ENCODE peak calls at places on chromosomes 5 and 9, in seven cellular contexts. S is heart left ventricle, C is fibroblast of mammary gland, P is left ventricle myocardium inferior, F is foreskin fibroblast, R is prostate gland, H is GM12865. A is an unnamed sample.

GRCh38 chr9:134707031-134707680 is 65.6 kb downstream of the COL5A1 start:
- DNase-seq in P (peak; percentile 88), H (no peak), R (peak; percentile 47), S (peak; percentile 87), C (peak; percentile 82), F (peak; percentile 76), A (peak; percentile 95)

GRCh38 chr5:177232761-177233160 is 70.8 kb downstream of the RAB24 start:
- DNase-seq in H (no peak), S (no peak), F (peak; percentile 46), C (peak; percentile 66), P (no peak), R (no peak), A (peak; percentile 9)

GRCh38 chr9:115393976-115394775 is 276.2 kb upstream of the TNC start:
- DNase-seq in S (no peak), F (no peak), C (peak; percentile 95), H (no peak), P (no peak), R (no peak), A (no peak)

GRCh38 chr9:102986425-102986824 is 8.7 kb upstream of the CYLC2 start:
- DNase-seq in R (no peak), F (no peak), H (no peak), P (no peak), C (no peak), S (no peak), A (no peak)

GRCh38 chr5:96256795-96257470 is 176.1 kb downstream of the PCSK1 start:
- DNase-seq in R (no peak), C (peak; percentile 97), S (no peak), P (no peak), F (peak; percentile 89), H (peak; percentile 70), A (peak; percentile 93)

GRCh38 chr9:134852906-134853654 is 27.5 kb upstream of the FCN2 start:
- DNase-seq in F (no peak), S (peak; percentile 10), R (no peak), P (no peak), C (no peak), H (no peak), A (no peak)

GRCh38 chr5:15020731-15021130 is 149.2 kb upstream of the ANKH start:
- DNase-seq in S (no peak), R (no peak), C (no peak), H (no peak), P (no peak), F (no peak), A (no peak)

GRCh38 chr5:163362806-163363788 is 74.3 kb upstream of the CCNG1 start:
- DNase-seq in R (no peak), H (no peak), S (no peak), F (no peak), C (no peak), P (no peak), A (peak; percentile 18)

GRCh38 chr9:99807276-99807852 is 14.3 kb upstream of the NR4A3 start:
- DNase-seq in H (peak; percentile 71), C (peak; percentile 71), S (peak; percentile 61), R (peak; percentile 65), P (peak; percentile 48), F (peak; percentile 26), A (peak; percentile 76)

GRCh38 chr9:78292716-78293497 is 4.0 kb upstream of the PSAT1 start:
- DNase-seq in C (no peak), P (no peak), R (no peak), H (no peak), S (no peak), F (no peak), A (no peak)

GRCh38 chr9:74281674-74282073 is 215.5 kb upstream of the RORB start:
- DNase-seq in H (peak; percentile 35), F (no peak), S (no peak), P (no peak), R (no peak), C (no peak), A (no peak)

GRCh38 chr9:74284596-74284995 is 212.5 kb upstream of the RORB start:
- DNase-seq in C (no peak), R (no peak), P (no peak), S (no peak), H (no peak), F (no peak), A (no peak)

GRCh38 chr9:74277532-74277931 is 219.6 kb upstream of the RORB start:
- DNase-seq in S (no peak), R (no peak), H (peak; percentile 75), C (no peak), F (no peak), P (no peak), A (no peak)

GRCh38 chr9:74285075-74285474 is 212.1 kb upstream of the RORB start:
- DNase-seq in H (no peak), C (peak; percentile 2), P (no peak), F (no peak), R (no peak), S (no peak), A (peak; percentile 1)

DNA sequence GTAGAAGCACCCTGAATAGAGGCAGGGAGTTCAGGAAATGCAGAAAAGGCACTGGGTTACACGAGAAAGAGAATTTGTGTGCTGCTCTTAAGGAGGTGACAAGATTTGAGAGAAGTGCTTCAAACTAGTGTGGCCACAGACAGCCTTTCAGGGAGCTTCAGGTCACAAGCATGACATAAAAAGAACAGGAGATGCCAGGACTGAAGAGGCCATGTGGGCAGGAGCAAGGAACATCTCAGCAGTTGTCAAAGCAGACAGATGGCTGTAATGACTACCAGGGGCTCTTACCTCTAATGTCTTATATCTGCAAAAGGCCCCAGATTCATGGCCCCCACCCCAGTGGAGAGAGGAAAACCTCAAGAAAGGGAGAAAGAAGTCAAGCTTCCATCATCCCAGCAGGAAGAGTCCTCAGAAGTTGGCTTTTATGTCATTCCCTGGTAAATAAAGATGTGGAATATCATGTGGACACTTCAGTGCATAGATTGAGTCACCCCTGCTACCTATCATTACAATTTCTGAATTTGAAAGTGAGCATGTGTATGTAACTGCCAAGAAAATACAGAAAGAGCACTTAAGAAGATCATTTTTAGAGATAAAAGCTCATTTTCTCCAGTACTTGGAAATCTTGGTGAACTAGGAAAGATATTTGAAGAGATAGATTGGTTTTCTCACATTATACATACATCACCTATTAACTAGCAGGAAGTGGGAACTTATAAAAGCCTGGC is 214.4 kb upstream of the RORB start:
- DNase-seq in F (no peak), H (no peak), P (no peak), R (no peak), S (no peak), C (no peak), A (no peak)
- H3K4me3 ChIP-seq in F (no peak overlapping the region), H (no peak overlapping the region), P (no peak overlapping the region), R (no peak overlapping the region), S (no peak overlapping the region), C (no peak overlapping the region), A (no peak overlapping the region)

DNA sequence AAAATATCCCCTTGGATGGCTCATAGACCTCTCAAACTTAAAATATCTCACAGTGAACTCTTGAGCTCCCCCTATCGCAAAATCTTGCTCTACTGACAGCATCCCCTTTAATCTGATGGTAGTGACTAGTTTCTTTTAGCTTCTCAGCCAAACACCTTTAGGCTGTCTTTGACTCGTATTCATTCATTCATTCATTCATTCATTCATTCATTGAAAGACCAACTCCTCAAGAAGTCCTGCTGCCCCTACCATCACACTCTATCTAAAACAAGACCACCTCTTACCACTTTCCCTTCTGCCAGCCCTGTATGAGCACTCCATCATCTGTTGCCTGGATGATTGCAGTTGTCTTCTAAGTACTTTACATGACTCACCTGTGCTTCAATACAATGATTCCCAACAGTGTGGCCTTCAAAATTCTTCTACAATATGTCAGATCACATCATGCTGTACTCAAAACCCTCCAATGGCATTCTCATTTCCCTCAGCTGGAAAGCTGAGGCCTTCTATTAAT is 46.8 kb downstream of the ITGA2 start:
- DNase-seq in H (peak; percentile 6), S (no peak), R (no peak), F (no peak), C (peak; percentile 59), P (no peak), A (no peak)
- TF ChIP-seq CTCF in H (peak; percentile 30), S (no peak), R (no peak), F (peak; percentile 35), C (peak; percentile 58), P (no peak), A (peak; percentile 42)

DNA sequence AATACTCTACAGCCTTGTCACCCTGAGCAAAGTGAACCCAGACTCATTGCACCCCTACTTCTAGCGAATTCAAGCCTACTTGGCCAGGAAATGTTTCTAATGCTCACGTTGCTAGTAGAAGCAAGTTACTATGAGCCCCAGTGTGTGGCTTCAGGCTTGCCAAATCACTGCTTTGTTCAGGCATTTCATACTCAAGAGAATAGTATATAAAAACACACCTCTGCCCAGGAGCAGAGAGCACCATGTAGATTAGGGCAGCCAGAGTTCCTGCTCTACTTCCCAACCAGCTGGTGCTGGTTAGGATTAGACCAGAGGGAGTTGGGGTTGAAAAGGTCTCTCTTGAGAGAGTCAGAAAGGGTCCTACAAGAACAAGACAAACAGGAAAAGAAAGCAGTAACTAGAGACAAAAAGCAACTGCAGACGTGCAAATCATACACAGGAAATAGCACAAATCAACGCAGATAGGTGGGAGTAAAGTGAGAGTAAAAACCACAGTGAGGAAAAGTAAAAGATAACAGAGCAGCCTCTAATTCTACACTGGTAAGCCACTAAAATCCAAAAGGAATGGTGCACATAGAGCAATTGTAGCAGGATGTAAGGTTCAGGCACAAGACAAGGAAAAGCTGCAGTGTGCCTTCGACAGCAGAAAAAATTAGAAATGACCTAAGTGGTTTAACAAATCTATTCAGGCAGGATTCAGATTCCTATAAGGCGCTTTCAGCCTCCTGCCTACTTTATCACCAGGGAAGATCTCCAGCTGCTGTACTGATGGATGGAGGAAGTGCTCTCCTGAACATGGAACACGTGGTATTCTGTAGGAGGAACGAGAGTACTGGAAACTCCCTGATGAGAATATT is 49.6 kb upstream of the KIF2A start:
- DNase-seq in P (no peak), F (no peak), C (no peak), R (no peak), S (no peak), H (peak; percentile 28), A (peak; percentile 24)
- H3K4me3 ChIP-seq in P (no peak overlapping the region), F (no peak overlapping the region), C (no peak overlapping the region), R (no peak overlapping the region), S (no peak overlapping the region), H (peak overlapping the region; percentile 37), A (no peak overlapping the region)

GRCh38 chr5:54445691-54446090 is 9.8 kb upstream of the HSPB3 start:
- DNase-seq in P (no peak), C (no peak), H (no peak), F (no peak), R (no peak), S (no peak), A (no peak)

GRCh38 chr5:54442271-54442670 is 13.2 kb upstream of the HSPB3 start:
- DNase-seq in H (no peak), F (no peak), C (no peak), S (no peak), R (no peak), P (no peak), A (no peak)

GRCh38 chr5:54440456-54440893 is 15.0 kb upstream of the HSPB3 start:
- DNase-seq in H (peak; percentile 56), R (peak; percentile 54), P (no peak), F (no peak), C (no peak), S (no peak), A (no peak)

GRCh38 chr5:54446169-54446786 is 9.2 kb upstream of the HSPB3 start:
- DNase-seq in P (peak; percentile 36), H (no peak), F (no peak), C (no peak), R (no peak), S (peak; percentile 60), A (peak; percentile 11)

DNA sequence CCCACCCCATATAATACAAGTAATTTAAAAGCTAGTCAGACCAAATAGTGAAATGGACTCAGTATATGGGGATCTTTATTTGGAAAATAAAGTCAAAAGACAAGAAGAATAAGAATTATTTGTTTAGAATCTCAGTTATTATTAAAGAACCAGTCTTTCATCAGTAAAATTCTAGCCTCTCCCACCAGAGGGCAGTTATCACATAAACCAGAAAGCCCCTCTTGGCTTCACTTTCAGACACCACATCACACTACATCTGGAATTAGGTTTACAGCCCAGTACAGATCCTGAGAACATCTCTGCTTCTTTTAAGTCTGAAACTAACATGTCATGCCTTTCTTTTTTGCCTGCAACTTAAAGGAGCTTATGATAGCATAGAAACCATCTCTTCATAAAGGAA is 12.2 kb upstream of the HSPB3 start:
- DNase-seq in F (peak; percentile 42), P (no peak), R (no peak), S (no peak), H (peak; percentile 45), C (peak; percentile 65), A (peak; percentile 61)
- TF ChIP-seq CTCF in F (peak; percentile 36), P (peak; percentile 49), R (no peak), S (peak; percentile 35), H (peak; percentile 28), C (peak; percentile 64), A (peak; percentile 57)